ENCODE peak calls at places on chromosomes 13 and 19, in five cellular contexts. One of them, this sample, is unnamed.

GRCh38 chr13:60211548-60211947 is 47.8 kb upstream of the DIAPH3 start:
- DNase-seq in activated T-cell treated with anti-CD3 and anti-CD28 coated beads, Interleukin-2, amount 50 U/mL, for 72 hours: no peak
- DNase-seq in GM03348: no peak
- DNase-seq in activated CD4-positive, alpha-beta T cell treated with anti-CD3 and anti-CD28 coated beads for 1 hour: no peak
- DNase-seq in H54: no peak
- DNase-seq in this sample: no peak

GRCh38 chr13:68064371-68064770 is 834.2 kb upstream of the PCDH9 start:
- DNase-seq in activated T-cell treated with anti-CD3 and anti-CD28 coated beads, Interleukin-2, amount 50 U/mL, for 72 hours: no peak
- DNase-seq in GM03348: no peak
- DNase-seq in activated CD4-positive, alpha-beta T cell treated with anti-CD3 and anti-CD28 coated beads for 1 hour: no peak
- DNase-seq in H54: no peak
- DNase-seq in this sample: no peak

GRCh38 chr19:39154626-39155100 is 29.1 kb downstream of the PAK4 start:
- DNase-seq in activated T-cell treated with anti-CD3 and anti-CD28 coated beads, Interleukin-2, amount 50 U/mL, for 72 hours: no peak
- DNase-seq in GM03348: no peak
- DNase-seq in activated CD4-positive, alpha-beta T cell treated with anti-CD3 and anti-CD28 coated beads for 1 hour: no peak
- DNase-seq in H54: no peak
- DNase-seq in this sample: no peak

GRCh38 chr13:38103851-38104250 is 234.3 kb upstream of the TRPC4 start:
- DNase-seq in activated T-cell treated with anti-CD3 and anti-CD28 coated beads, Interleukin-2, amount 50 U/mL, for 72 hours: no peak
- DNase-seq in GM03348: no peak
- DNase-seq in activated CD4-positive, alpha-beta T cell treated with anti-CD3 and anti-CD28 coated beads for 1 hour: no peak
- DNase-seq in H54: no peak
- DNase-seq in this sample: no peak

GRCh38 chr19:12611361-12611699 is 610 bp downstream of the ZNF791 start:
- DNase-seq in activated T-cell treated with anti-CD3 and anti-CD28 coated beads, Interleukin-2, amount 50 U/mL, for 72 hours: no peak
- DNase-seq in GM03348: peak; percentile 90
- DNase-seq in activated CD4-positive, alpha-beta T cell treated with anti-CD3 and anti-CD28 coated beads for 1 hour: no peak
- DNase-seq in H54: peak; percentile 61
- DNase-seq in this sample: peak; percentile 74

GRCh38 chr13:41075034-41075433 is 13.7 kb downstream of the WBP4 start:
- DNase-seq in activated T-cell treated with anti-CD3 and anti-CD28 coated beads, Interleukin-2, amount 50 U/mL, for 72 hours: no peak
- DNase-seq in GM03348: peak; percentile 58
- DNase-seq in activated CD4-positive, alpha-beta T cell treated with anti-CD3 and anti-CD28 coated beads for 1 hour: peak; percentile 21
- DNase-seq in H54: no peak
- DNase-seq in this sample: no peak

GRCh38 chr19:47471733-47472457 is at the start of gene SLC8A2:
- DNase-seq in activated T-cell treated with anti-CD3 and anti-CD28 coated beads, Interleukin-2, amount 50 U/mL, for 72 hours: peak; percentile 57
- DNase-seq in GM03348: peak; percentile 82
- DNase-seq in activated CD4-positive, alpha-beta T cell treated with anti-CD3 and anti-CD28 coated beads for 1 hour: peak; percentile 33
- DNase-seq in H54: peak; percentile 65
- DNase-seq in this sample: peak; percentile 62

GRCh38 chr13:51643882-51644281 is 59.6 kb downstream of the WDFY2 start:
- DNase-seq in activated T-cell treated with anti-CD3 and anti-CD28 coated beads, Interleukin-2, amount 50 U/mL, for 72 hours: no peak
- DNase-seq in GM03348: peak; percentile 80
- DNase-seq in activated CD4-positive, alpha-beta T cell treated with anti-CD3 and anti-CD28 coated beads for 1 hour: no peak
- DNase-seq in H54: peak; percentile 12
- DNase-seq in this sample: peak; percentile 87

GRCh38 chr13:45721203-45721731 is 19.1 kb downstream of the CBY2 start:
- DNase-seq in activated T-cell treated with anti-CD3 and anti-CD28 coated beads, Interleukin-2, amount 50 U/mL, for 72 hours: no peak
- DNase-seq in GM03348: no peak
- DNase-seq in activated CD4-positive, alpha-beta T cell treated with anti-CD3 and anti-CD28 coated beads for 1 hour: no peak
- DNase-seq in H54: no peak
- DNase-seq in this sample: no peak

GRCh38 chr19:34962281-34962944 is 1.6 kb downstream of the ZNF792 start:
- DNase-seq in activated T-cell treated with anti-CD3 and anti-CD28 coated beads, Interleukin-2, amount 50 U/mL, for 72 hours: no peak
- DNase-seq in GM03348: no peak
- DNase-seq in activated CD4-positive, alpha-beta T cell treated with anti-CD3 and anti-CD28 coated beads for 1 hour: no peak
- DNase-seq in H54: no peak
- DNase-seq in this sample: no peak

GRCh38 chr19:17107546-17108452 is 32.2 kb downstream of the MYO9B start:
- DNase-seq in activated T-cell treated with anti-CD3 and anti-CD28 coated beads, Interleukin-2, amount 50 U/mL, for 72 hours: no peak
- DNase-seq in GM03348: peak; percentile 97
- DNase-seq in activated CD4-positive, alpha-beta T cell treated with anti-CD3 and anti-CD28 coated beads for 1 hour: no peak
- DNase-seq in H54: peak; percentile 99
- DNase-seq in this sample: peak; percentile 94

GRCh38 chr13:98112456-98112855 is 30.4 kb upstream of the FARP1 start:
- DNase-seq in activated T-cell treated with anti-CD3 and anti-CD28 coated beads, Interleukin-2, amount 50 U/mL, for 72 hours: no peak
- DNase-seq in GM03348: no peak
- DNase-seq in activated CD4-positive, alpha-beta T cell treated with anti-CD3 and anti-CD28 coated beads for 1 hour: no peak
- DNase-seq in H54: no peak
- DNase-seq in this sample: no peak

GRCh38 chr19:3409346-3410064 is 43.1 kb downstream of the NFIC start:
- DNase-seq in activated T-cell treated with anti-CD3 and anti-CD28 coated beads, Interleukin-2, amount 50 U/mL, for 72 hours: no peak
- DNase-seq in GM03348: no peak
- DNase-seq in activated CD4-positive, alpha-beta T cell treated with anti-CD3 and anti-CD28 coated beads for 1 hour: no peak
- DNase-seq in H54: no peak
- DNase-seq in this sample: no peak

GRCh38 chr19:42207767-42208259 is 9.7 kb downstream of the DEDD2 start:
- DNase-seq in activated T-cell treated with anti-CD3 and anti-CD28 coated beads, Interleukin-2, amount 50 U/mL, for 72 hours: no peak
- DNase-seq in GM03348: peak; percentile 87
- DNase-seq in activated CD4-positive, alpha-beta T cell treated with anti-CD3 and anti-CD28 coated beads for 1 hour: no peak
- DNase-seq in H54: peak; percentile 98
- DNase-seq in this sample: peak; percentile 87

GRCh38 chr19:1921825-1922224 is 16.6 kb downstream of the ADAT3 start:
- DNase-seq in activated T-cell treated with anti-CD3 and anti-CD28 coated beads, Interleukin-2, amount 50 U/mL, for 72 hours: no peak
- DNase-seq in GM03348: no peak
- DNase-seq in activated CD4-positive, alpha-beta T cell treated with anti-CD3 and anti-CD28 coated beads for 1 hour: no peak
- DNase-seq in H54: no peak
- DNase-seq in this sample: no peak

GRCh38 chr13:20461481-20461859 is 64.2 kb downstream of the CRYL1 start:
- DNase-seq in activated T-cell treated with anti-CD3 and anti-CD28 coated beads, Interleukin-2, amount 50 U/mL, for 72 hours: peak; percentile 16
- DNase-seq in GM03348: no peak
- DNase-seq in activated CD4-positive, alpha-beta T cell treated with anti-CD3 and anti-CD28 coated beads for 1 hour: no peak
- DNase-seq in H54: no peak
- DNase-seq in this sample: peak; percentile 50

GRCh38 chr13:20702945-20703784 is at the start of gene IL17D:
- DNase-seq in activated T-cell treated with anti-CD3 and anti-CD28 coated beads, Interleukin-2, amount 50 U/mL, for 72 hours: peak; percentile 47
- DNase-seq in GM03348: peak; percentile 62
- DNase-seq in activated CD4-positive, alpha-beta T cell treated with anti-CD3 and anti-CD28 coated beads for 1 hour: no peak
- DNase-seq in H54: no peak
- DNase-seq in this sample: no peak

GRCh38 chr19:54893406-54893805 is 12.5 kb upstream of the NCR1 start:
- DNase-seq in activated T-cell treated with anti-CD3 and anti-CD28 coated beads, Interleukin-2, amount 50 U/mL, for 72 hours: no peak
- DNase-seq in GM03348: no peak
- DNase-seq in activated CD4-positive, alpha-beta T cell treated with anti-CD3 and anti-CD28 coated beads for 1 hour: no peak
- DNase-seq in H54: no peak
- DNase-seq in this sample: no peak

GRCh38 chr19:12666305-12667048 is at the start of the genes MAN2B1 and WDR83:
- DNase-seq in activated T-cell treated with anti-CD3 and anti-CD28 coated beads, Interleukin-2, amount 50 U/mL, for 72 hours: peak; percentile 89
- DNase-seq in GM03348: peak; percentile 98
- DNase-seq in activated CD4-positive, alpha-beta T cell treated with anti-CD3 and anti-CD28 coated beads for 1 hour: peak; percentile 63
- DNase-seq in H54: peak; percentile 93
- DNase-seq in this sample: no peak

GRCh38 chr13:35855531-35856019 is 275.6 kb downstream of the DCLK1 start:
- DNase-seq in activated T-cell treated with anti-CD3 and anti-CD28 coated beads, Interleukin-2, amount 50 U/mL, for 72 hours: peak; percentile 11
- DNase-seq in GM03348: no peak
- DNase-seq in activated CD4-positive, alpha-beta T cell treated with anti-CD3 and anti-CD28 coated beads for 1 hour: no peak
- DNase-seq in H54: peak; percentile 11
- DNase-seq in this sample: no peak

GRCh38 chr19:44451687-44452086 is 3.4 kb upstream of the ZNF229 start:
- DNase-seq in activated T-cell treated with anti-CD3 and anti-CD28 coated beads, Interleukin-2, amount 50 U/mL, for 72 hours: no peak
- DNase-seq in GM03348: no peak
- DNase-seq in activated CD4-positive, alpha-beta T cell treated with anti-CD3 and anti-CD28 coated beads for 1 hour: no peak
- DNase-seq in H54: no peak
- DNase-seq in this sample: no peak

GRCh38 chr19:7787141-7787540 is 24.1 kb downstream of the CLEC4M start:
- DNase-seq in activated T-cell treated with anti-CD3 and anti-CD28 coated beads, Interleukin-2, amount 50 U/mL, for 72 hours: no peak
- DNase-seq in GM03348: no peak
- DNase-seq in activated CD4-positive, alpha-beta T cell treated with anti-CD3 and anti-CD28 coated beads for 1 hour: no peak
- DNase-seq in H54: no peak
- DNase-seq in this sample: no peak

GRCh38 chr19:3494051-3494450 is 6.4 kb downstream of the DOHH start:
- DNase-seq in activated T-cell treated with anti-CD3 and anti-CD28 coated beads, Interleukin-2, amount 50 U/mL, for 72 hours: peak; percentile 45
- DNase-seq in GM03348: peak; percentile 65
- DNase-seq in activated CD4-positive, alpha-beta T cell treated with anti-CD3 and anti-CD28 coated beads for 1 hour: no peak
- DNase-seq in H54: peak; percentile 85
- DNase-seq in this sample: no peak

GRCh38 chr19:29001006-29001921 is 211.7 kb downstream of the UQCRFS1 start:
- DNase-seq in activated T-cell treated with anti-CD3 and anti-CD28 coated beads, Interleukin-2, amount 50 U/mL, for 72 hours: no peak
- DNase-seq in GM03348: peak; percentile 31
- DNase-seq in activated CD4-positive, alpha-beta T cell treated with anti-CD3 and anti-CD28 coated beads for 1 hour: no peak
- DNase-seq in H54: no peak
- DNase-seq in this sample: no peak

GRCh38 chr19:57559404-57560025 is at the start of gene ZNF550:
- DNase-seq in activated T-cell treated with anti-CD3 and anti-CD28 coated beads, Interleukin-2, amount 50 U/mL, for 72 hours: peak; percentile 89
- DNase-seq in GM03348: peak; percentile 96
- DNase-seq in activated CD4-positive, alpha-beta T cell treated with anti-CD3 and anti-CD28 coated beads for 1 hour: peak; percentile 82
- DNase-seq in H54: peak; percentile 96
- DNase-seq in this sample: peak; percentile 85